ENCODE peak calls at places on chromosome 3, in nine cellular contexts. W is psoas muscle, Y is substantia nigra, J is HL-60, E is right atrium auricular region, I is breast epithelium, K is RWPE1, H is mammary epithelial cell, S is gastrocnemius medialis. A is an unnamed sample.

GRCh38 chr3:90015688-90016356 is 908.4 kb downstream of the EPHA3 start:
- DNase-seq in K (peak), I (no peak), H (peak), E (no peak), S (no peak), Y (no peak), W (no peak), J (no peak), A (no peak)

GRCh38 chr3:50089603-50089945 is 855 bp downstream of the RBM5 start:
- DNase-seq in I (no peak), E (no peak), S (no peak), H (no peak), Y (no peak), W (no peak), K (peak), J (no peak), A (no peak)

GRCh38 chr3:196569003-196569516 is 600 bp downstream of the FBXO45 start:
- DNase-seq in S (peak), J (no peak), E (no peak), H (peak), W (no peak), Y (no peak), K (peak), I (peak), A (peak)

GRCh38 chr3:72892870-72893269 is 5.0 kb downstream of the GXYLT2 start:
- DNase-seq in S (no peak), Y (no peak), E (no peak), J (no peak), I (no peak), H (no peak), K (no peak), W (no peak), A (no peak)

GRCh38 chr3:164620956-164621355 is 457.3 kb downstream of the SI start:
- DNase-seq in K (no peak), J (no peak), I (no peak), Y (no peak), E (no peak), H (no peak), S (no peak), W (no peak), A (no peak)

GRCh38 chr3:98763076-98763475 is at the start of gene ST3GAL6:
- DNase-seq in E (no peak), S (peak), J (peak), Y (no peak), I (no peak), K (no peak), H (peak), W (no peak), A (no peak)

GRCh38 chr3:164004205-164004604 is 1074.1 kb downstream of the SI start:
- DNase-seq in Y (no peak), K (no peak), H (no peak), W (no peak), I (no peak), J (no peak), S (no peak), E (no peak), A (no peak)

GRCh38 chr3:50486219-50486888 is 17.1 kb downstream of the CACNA2D2 start:
- DNase-seq in S (no peak), W (no peak), I (no peak), K (no peak), J (no peak), Y (no peak), E (no peak), H (no peak), A (no peak)

GRCh38 chr3:149367021-149367840 is 10.2 kb downstream of the TM4SF1 start:
- DNase-seq in J (no peak), Y (no peak), K (peak), W (no peak), S (no peak), E (no peak), I (no peak), H (peak), A (peak)

GRCh38 chr3:189824629-189825312 is 193.6 kb downstream of the TP63 start:
- DNase-seq in J (no peak), H (peak), I (no peak), E (no peak), Y (no peak), W (no peak), S (no peak), K (peak), A (peak)

DNA sequence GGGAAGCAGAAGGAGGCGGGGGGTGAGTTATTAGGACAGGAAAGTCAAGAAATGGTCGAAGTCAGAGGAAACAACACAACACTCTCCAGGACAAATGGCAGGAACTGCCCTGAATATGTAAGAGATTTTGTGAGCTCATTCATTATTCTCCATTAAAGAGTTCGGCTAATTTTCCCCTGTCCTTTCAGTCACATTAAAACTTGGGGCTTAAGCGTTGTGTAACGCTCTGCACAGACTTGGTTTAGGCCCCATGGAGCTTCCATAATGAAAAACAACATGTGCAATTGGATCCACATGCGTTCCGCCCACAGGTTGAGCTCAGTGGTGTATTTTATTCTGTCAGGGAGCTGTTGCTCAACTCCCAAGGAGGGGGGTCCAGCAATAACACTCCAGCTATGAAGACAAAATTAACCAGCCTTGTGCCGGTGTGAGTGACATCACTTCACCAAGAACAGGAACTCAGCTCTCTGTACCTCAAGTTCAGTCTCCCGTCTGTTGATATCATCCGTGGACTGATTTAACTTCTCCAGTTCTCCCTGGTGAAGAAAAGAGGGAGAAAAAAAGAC is 2.3 kb downstream of the SH3BP5 start:
- DNase-seq in K (no peak), I (peak), H (peak), E (peak), W (peak), S (peak), Y (no peak), J (no peak), A (no peak)
- H3K27ac ChIP-seq in K (no peak), I (peak), H (no peak), E (peak), W (peak), S (peak), Y (no peak), J (no peak), A (no peak)

DNA sequence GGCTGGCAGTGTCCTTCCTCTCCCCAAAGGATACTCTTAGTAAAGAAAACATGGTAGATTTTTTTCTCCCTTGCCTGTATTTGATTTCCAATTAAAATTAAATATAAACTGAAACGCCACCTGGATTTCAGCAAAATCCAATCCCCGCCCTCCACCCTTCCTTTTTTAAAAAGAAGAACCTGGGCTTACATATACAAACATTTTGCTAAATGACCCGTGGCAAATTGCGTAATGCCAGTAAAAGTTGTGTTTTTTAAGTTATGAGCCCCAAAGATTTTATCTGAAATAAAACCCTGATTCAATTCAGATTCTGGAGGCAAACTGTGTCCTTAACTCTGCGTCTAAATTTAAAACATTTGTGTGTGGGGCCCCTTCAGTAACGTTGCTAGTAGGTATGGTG is 403.0 kb downstream of the FOXP1 start:
- DNase-seq in K (no peak), J (no peak), E (no peak), I (no peak), W (no peak), Y (no peak), S (no peak), H (no peak), A (no peak)
- H3K27ac ChIP-seq in K (no peak), J (no peak), E (no peak), I (no peak), W (no peak), Y (no peak), S (no peak), H (no peak), A (no peak)

GRCh38 chr3:42745291-42745745 is 27.7 kb downstream of the CCDC13 start:
- DNase-seq in J (no peak), S (no peak), E (peak), H (no peak), W (no peak), Y (no peak), I (no peak), K (no peak), A (no peak)
- H3K27ac ChIP-seq in J (no peak), S (peak), E (peak), H (no peak), W (peak), Y (peak), I (no peak), K (no peak), A (no peak)

DNA sequence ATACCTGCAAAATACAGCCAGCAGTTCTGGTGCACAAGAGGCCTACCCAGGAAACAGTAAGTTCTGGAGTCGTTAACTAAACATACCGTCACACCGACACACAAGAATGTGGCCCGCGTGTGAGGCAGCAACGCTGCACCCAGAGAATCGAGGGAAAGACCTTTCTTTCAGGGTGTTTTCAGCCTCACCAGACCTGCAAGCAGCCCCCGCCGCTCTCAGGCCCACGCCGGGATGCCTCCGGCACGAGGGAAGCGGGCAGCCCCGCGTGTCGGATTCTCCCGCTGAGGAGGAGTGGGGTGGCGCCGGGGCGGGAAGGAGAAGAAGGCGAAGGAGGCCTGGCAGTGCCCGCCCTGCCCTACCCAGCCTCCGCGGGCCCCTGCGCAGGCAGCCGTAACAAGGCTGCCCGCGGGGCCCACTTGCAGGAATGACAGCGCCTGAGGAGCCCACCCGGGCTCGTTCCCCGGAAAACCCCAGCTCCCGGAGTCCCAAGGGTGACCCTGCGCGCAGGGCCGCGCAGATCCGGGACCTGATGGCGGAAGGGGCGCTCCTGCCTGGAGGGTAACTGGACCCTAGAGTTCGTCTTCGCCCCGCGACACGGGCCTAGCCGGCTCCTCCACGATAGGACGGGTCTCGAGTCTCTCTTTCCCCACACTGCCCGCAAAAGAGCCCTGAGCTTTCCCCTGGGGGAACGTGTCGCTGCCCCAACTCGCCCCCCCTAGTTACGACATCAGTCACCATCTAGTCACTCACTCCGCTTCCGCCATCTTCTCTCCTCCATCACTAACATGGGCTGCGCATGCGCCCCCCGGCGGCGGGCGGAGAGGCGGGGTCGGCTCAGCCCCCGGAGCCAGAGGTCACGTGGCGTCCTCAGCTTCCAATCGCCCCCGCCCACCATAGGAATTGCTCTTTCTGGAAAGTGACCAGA is at the start of gene PHC3:
- DNase-seq in W (peak), E (peak), I (peak), J (peak), H (peak), S (peak), Y (peak), K (peak), A (peak)
- H3K27ac ChIP-seq in W (peak), E (peak), I (peak), J (peak), H (peak), S (peak), Y (peak), K (peak), A (peak)

GRCh38 chr3:157588386-157589060 is 85.3 kb upstream of the VEPH1 start:
- DNase-seq in I (no peak), J (no peak), H (no peak), W (no peak), Y (no peak), K (no peak), E (no peak), S (no peak), A (no peak)

GRCh38 chr3:157592769-157593168 is 89.6 kb upstream of the VEPH1 start:
- DNase-seq in E (no peak), W (no peak), H (no peak), J (no peak), I (no peak), S (no peak), Y (no peak), K (no peak), A (no peak)

GRCh38 chr3:157586293-157586692 is 83.1 kb upstream of the VEPH1 start:
- DNase-seq in W (no peak), I (no peak), Y (no peak), H (no peak), K (no peak), S (no peak), J (no peak), E (no peak), A (no peak)

GRCh38 chr3:157590273-157590672 is 87.1 kb upstream of the VEPH1 start:
- DNase-seq in I (no peak), W (no peak), H (no peak), J (no peak), K (no peak), S (no peak), E (no peak), Y (no peak), A (no peak)

GRCh38 chr3:157589168-157589567 is 86.0 kb upstream of the VEPH1 start:
- DNase-seq in S (no peak), H (no peak), W (no peak), J (no peak), K (no peak), Y (no peak), I (no peak), E (no peak), A (no peak)
- H3K27ac ChIP-seq in S (no peak), H (no peak), W (no peak), J (no peak), K (no peak), Y (no peak), I (no peak), E (no peak), A (no peak)

DNA sequence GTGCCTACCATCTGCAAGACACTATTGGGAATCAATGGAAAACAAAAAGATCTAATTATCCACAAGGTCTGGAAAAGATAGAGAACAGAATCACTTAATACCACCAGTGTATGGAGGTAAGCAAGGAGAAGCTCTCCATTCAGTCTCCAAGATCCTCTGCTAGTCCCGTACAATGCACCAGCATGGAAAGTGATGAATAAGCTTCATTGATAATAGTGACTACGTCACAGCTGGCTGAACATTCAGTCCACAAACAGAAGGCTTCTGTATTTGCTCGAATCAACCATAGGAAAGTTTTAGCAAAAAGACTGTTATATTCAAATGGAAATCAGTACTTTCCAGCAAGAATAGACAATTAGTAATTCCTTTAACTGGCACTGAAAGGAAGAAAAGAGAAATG is 42.9 kb downstream of the IGSF11 start:
- DNase-seq in I (no peak), S (no peak), Y (no peak), H (no peak), K (no peak), E (no peak), W (no peak), J (no peak), A (no peak)
- H3K27ac ChIP-seq in I (no peak), S (no peak), Y (peak), H (no peak), K (no peak), E (peak), W (no peak), J (no peak), A (no peak)

GRCh38 chr3:45950131-45950530 is 6.9 kb downstream of the CXCR6 start:
- DNase-seq in W (no peak), S (no peak), E (no peak), K (no peak), Y (no peak), J (no peak), H (no peak), I (no peak), A (no peak)
- H3K27ac ChIP-seq in W (peak), S (peak), E (no peak), K (no peak), Y (no peak), J (no peak), H (no peak), I (peak), A (no peak)

GRCh38 chr3:184786271-184787010 is 25.5 kb upstream of the VPS8 start:
- DNase-seq in I (peak), S (peak), Y (no peak), K (no peak), W (peak), E (peak), H (peak), J (peak), A (no peak)
- H3K27ac ChIP-seq in I (peak), S (no peak), Y (no peak), K (no peak), W (peak), E (no peak), H (peak), J (peak), A (no peak)

GRCh38 chr3:194939532-194939909 is 253.8 kb downstream of the FAM43A start:
- DNase-seq in S (no peak), Y (no peak), I (no peak), H (no peak), W (no peak), J (no peak), K (no peak), E (no peak), A (no peak)
- H3K27ac ChIP-seq in S (peak), Y (no peak), I (no peak), H (no peak), W (no peak), J (no peak), K (no peak), E (no peak), A (no peak)

DNA sequence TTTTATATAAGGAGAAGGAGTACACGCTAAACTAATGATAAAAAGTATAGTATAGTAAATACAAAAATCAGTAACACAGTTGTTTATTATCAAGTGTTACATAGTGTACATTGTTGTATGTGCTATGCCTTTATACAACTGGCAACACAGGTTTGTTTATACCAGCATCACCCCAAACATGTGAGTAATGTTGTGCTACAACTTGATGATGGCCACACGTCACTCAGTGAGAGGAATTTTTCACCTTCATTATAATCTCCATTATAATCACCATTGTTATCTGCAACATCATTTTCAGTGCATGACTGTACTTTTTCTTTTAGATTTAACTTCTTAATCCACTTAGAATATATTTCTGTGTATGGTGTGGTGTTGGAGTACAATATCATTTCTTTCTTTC is 204.0 kb upstream of the CTNNB1 start:
- DNase-seq in E (no peak), S (no peak), K (no peak), J (no peak), I (no peak), W (no peak), Y (no peak), H (no peak), A (no peak)
- H3K27ac ChIP-seq in E (no peak), S (no peak), K (no peak), J (no peak), I (no peak), W (no peak), Y (no peak), H (no peak), A (no peak)